ENCODE peak calls at places on chromosomes 4 and X, in four cellular contexts. One of them, this sample, is unnamed.

GRCh38 chr4:113810906-113811305 is 49.4 kb upstream of the CAMK2D start:
- DNase-seq in progenitor cell of endocrine pancreas: no peak
- DNase-seq in NCI-H1092: no peak
- DNase-seq in Jurkat, Clone E6-1: no peak
- DNase-seq in this sample: no peak

GRCh38 chr4:30815685-30816084 is 95.5 kb downstream of the PCDH7 start:
- DNase-seq in NCI-H1092: no peak
- DNase-seq in Jurkat, Clone E6-1: no peak
- DNase-seq in progenitor cell of endocrine pancreas: no peak
- DNase-seq in this sample: no peak

GRCh38 chr4:6468376-6468775 is 4.0 kb downstream of the PPP2R2C start:
- DNase-seq in NCI-H1092: no peak
- DNase-seq in progenitor cell of endocrine pancreas: no peak
- DNase-seq in Jurkat, Clone E6-1: no peak
- DNase-seq in this sample: no peak

GRCh38 chr4:21885241-21885640 is 63.3 kb downstream of the KCNIP4 start:
- DNase-seq in progenitor cell of endocrine pancreas: no peak
- DNase-seq in Jurkat, Clone E6-1: no peak
- DNase-seq in NCI-H1092: no peak
- DNase-seq in this sample: no peak

GRCh38 chr4:7023486-7023885 is 19.7 kb upstream of the TADA2B start:
- DNase-seq in progenitor cell of endocrine pancreas: no peak
- DNase-seq in NCI-H1092: no peak
- DNase-seq in Jurkat, Clone E6-1: no peak
- DNase-seq in this sample: no peak

GRCh38 chr4:73661646-73662119 is 41.4 kb upstream of the RASSF6 start:
- DNase-seq in NCI-H1092: no peak
- DNase-seq in progenitor cell of endocrine pancreas: no peak
- DNase-seq in Jurkat, Clone E6-1: peak
- DNase-seq in this sample: no peak

GRCh38 chr4:3673716-3674478 is 92.3 kb upstream of the ADRA2C start:
- DNase-seq in progenitor cell of endocrine pancreas: no peak
- DNase-seq in NCI-H1092: no peak
- DNase-seq in Jurkat, Clone E6-1: no peak
- DNase-seq in this sample: no peak

GRCh38 chr4:162274354-162274753 is 110.6 kb upstream of the FSTL5 start:
- DNase-seq in progenitor cell of endocrine pancreas: no peak
- DNase-seq in NCI-H1092: no peak
- DNase-seq in Jurkat, Clone E6-1: no peak
- DNase-seq in this sample: no peak

GRCh38 chr4:677431-678293 is 3.3 kb downstream of the MYL5 start:
- DNase-seq in progenitor cell of endocrine pancreas: no peak
- DNase-seq in Jurkat, Clone E6-1: no peak
- DNase-seq in NCI-H1092: no peak
- DNase-seq in this sample: no peak

GRCh38 chrX:19670321-19670750 is 155.0 kb upstream of the MAP3K15 start:
- DNase-seq in Jurkat, Clone E6-1: no peak
- DNase-seq in NCI-H1092: no peak
- DNase-seq in progenitor cell of endocrine pancreas: no peak
- DNase-seq in this sample: no peak

GRCh38 chr4:6906046-6906445 is 3.6 kb upstream of the TBC1D14 start:
- DNase-seq in Jurkat, Clone E6-1: no peak
- DNase-seq in progenitor cell of endocrine pancreas: no peak
- DNase-seq in NCI-H1092: no peak
- DNase-seq in this sample: no peak

GRCh38 chrX:150446995-150447394 is 83.9 kb downstream of the MAMLD1 start:
- DNase-seq in Jurkat, Clone E6-1: no peak
- DNase-seq in progenitor cell of endocrine pancreas: no peak
- DNase-seq in NCI-H1092: no peak
- DNase-seq in this sample: no peak

GRCh38 chr4:55830048-55830447 is 10.5 kb downstream of the EXOC1L start:
- DNase-seq in progenitor cell of endocrine pancreas: no peak
- DNase-seq in NCI-H1092: no peak
- DNase-seq in Jurkat, Clone E6-1: no peak
- DNase-seq in this sample: no peak

GRCh38 chr4:68576272-68577100 is at the start of gene UGT2B17:
- DNase-seq in progenitor cell of endocrine pancreas: no peak
- DNase-seq in Jurkat, Clone E6-1: no peak
- DNase-seq in NCI-H1092: no peak
- DNase-seq in this sample: no peak

GRCh38 chr4:54173281-54173912 is 55.7 kb upstream of the PDGFRA start:
- DNase-seq in Jurkat, Clone E6-1: no peak
- DNase-seq in NCI-H1092: no peak
- DNase-seq in progenitor cell of endocrine pancreas: no peak
- DNase-seq in this sample: no peak

GRCh38 chrX:116417968-116418367 is 18.4 kb upstream of the SLC6A14 start:
- DNase-seq in NCI-H1092: no peak
- DNase-seq in Jurkat, Clone E6-1: no peak
- DNase-seq in progenitor cell of endocrine pancreas: no peak
- DNase-seq in this sample: no peak

GRCh38 chr4:72295966-72296557 is 264.3 kb downstream of the NPFFR2 start:
- DNase-seq in NCI-H1092: no peak
- DNase-seq in progenitor cell of endocrine pancreas: no peak
- DNase-seq in Jurkat, Clone E6-1: peak
- DNase-seq in this sample: no peak

GRCh38 chr4:8819019-8819418 is 52.6 kb downstream of the HMX1 start:
- DNase-seq in progenitor cell of endocrine pancreas: no peak
- DNase-seq in NCI-H1092: no peak
- DNase-seq in Jurkat, Clone E6-1: no peak
- DNase-seq in this sample: no peak

GRCh38 chr4:153785830-153786721 is 2.8 kb downstream of the SFRP2 start:
- DNase-seq in progenitor cell of endocrine pancreas: no peak
- DNase-seq in Jurkat, Clone E6-1: peak
- DNase-seq in NCI-H1092: no peak
- DNase-seq in this sample: no peak

GRCh38 chrX:9681422-9681821 is 84.2 kb downstream of the GPR143 start:
- DNase-seq in NCI-H1092: no peak
- DNase-seq in progenitor cell of endocrine pancreas: no peak
- DNase-seq in Jurkat, Clone E6-1: no peak
- DNase-seq in this sample: no peak

GRCh38 chr4:144557404-144557803 is 88.6 kb upstream of the HHIP start:
- DNase-seq in NCI-H1092: no peak
- DNase-seq in Jurkat, Clone E6-1: peak
- DNase-seq in progenitor cell of endocrine pancreas: no peak
- DNase-seq in this sample: no peak

GRCh38 chr4:151430737-151431457 is 21.9 kb downstream of the FHIP1A start:
- DNase-seq in Jurkat, Clone E6-1: no peak
- DNase-seq in NCI-H1092: no peak
- DNase-seq in progenitor cell of endocrine pancreas: no peak
- DNase-seq in this sample: no peak

GRCh38 chrX:153689654-153690465 is 2.1 kb downstream of the SLC6A8 start:
- DNase-seq in progenitor cell of endocrine pancreas: no peak
- DNase-seq in NCI-H1092: no peak
- DNase-seq in Jurkat, Clone E6-1: no peak
- DNase-seq in this sample: no peak

GRCh38 chr4:108492816-108493595 is 127.4 kb upstream of the RPL34 start:
- DNase-seq in Jurkat, Clone E6-1: no peak
- DNase-seq in progenitor cell of endocrine pancreas: peak
- DNase-seq in NCI-H1092: no peak
- DNase-seq in this sample: no peak

GRCh38 chr4:74794341-74794801 is at the start of gene BTC:
- DNase-seq in NCI-H1092: no peak
- DNase-seq in progenitor cell of endocrine pancreas: peak
- DNase-seq in Jurkat, Clone E6-1: no peak
- DNase-seq in this sample: peak

GRCh38 chr4:89311433-89311832 is 3.8 kb upstream of the GPRIN3 start:
- DNase-seq in NCI-H1092: no peak
- DNase-seq in Jurkat, Clone E6-1: no peak
- DNase-seq in progenitor cell of endocrine pancreas: no peak
- DNase-seq in this sample: no peak

GRCh38 chrX:42131856-42132255 is 208.5 kb upstream of the CASK start:
- DNase-seq in NCI-H1092: no peak
- DNase-seq in Jurkat, Clone E6-1: no peak
- DNase-seq in progenitor cell of endocrine pancreas: no peak
- DNase-seq in this sample: no peak